ENCODE peak calls at places on chromosomes 16 and 17, in nine cellular contexts. X is mucosa of descending colon, D is lung, Q is cardiac fibroblast, F is epithelial cell of esophagus, N is cardiac muscle cell, I is fibroblast of pulmonary artery, H is suprapubic skin, M is psoas muscle. E is an unnamed sample.

GRCh38 chr16:86118467-86119307 is 219.7 kb downstream of the IRF8 start:
- DNase-seq in H (no peak), D (no peak), Q (no peak), N (no peak), M (no peak), I (no peak), X (no peak), F (no peak), E (no peak)

GRCh38 chr16:12144355-12144754 is 167.8 kb downstream of the SNX29 start:
- DNase-seq in N (no peak), F (no peak), X (no peak), Q (no peak), I (no peak), M (no peak), H (no peak), D (no peak), E (no peak)

GRCh38 chr16:12545292-12545610 is 258.4 kb downstream of the CPPED1 start:
- DNase-seq in Q (no peak), X (no peak), I (no peak), F (no peak), H (no peak), M (no peak), N (no peak), D (no peak), E (no peak)

GRCh38 chr16:81678326-81679095 is 100.6 kb upstream of the PLCG2 start:
- DNase-seq in H (no peak), Q (no peak), D (no peak), X (no peak), M (no peak), I (no peak), N (no peak), F (no peak), E (no peak)

GRCh38 chr17:41559548-41559947 is 12.3 kb downstream of the KRT9 start:
- DNase-seq in Q (no peak), N (no peak), D (no peak), H (no peak), F (peak), X (no peak), M (no peak), I (no peak), E (no peak)

GRCh38 chr17:4850236-4850635 is 17.1 kb downstream of the MINK1 start:
- DNase-seq in X (no peak), M (no peak), D (no peak), Q (no peak), F (peak), I (no peak), N (no peak), H (no peak), E (no peak)

GRCh38 chr17:17032131-17032692 is 10.0 kb upstream of the MPRIP start:
- DNase-seq in I (peak), M (peak), X (peak), N (no peak), F (peak), H (no peak), D (no peak), Q (peak), E (peak)

GRCh38 chr17:38747385-38748328 is 479 bp downstream of the PCGF2 start:
- DNase-seq in F (no peak), Q (peak), D (no peak), N (peak), M (peak), X (peak), I (no peak), H (no peak), E (no peak)

GRCh38 chr16:79175286-79176057 is 425.1 kb downstream of the MAF start:
- DNase-seq in F (no peak), N (no peak), H (no peak), D (no peak), X (no peak), Q (no peak), M (no peak), I (no peak), E (no peak)

GRCh38 chr17:77383613-77384608 is 243.1 kb downstream of the SEC14L1 start:
- DNase-seq in I (no peak), N (no peak), H (no peak), M (peak), X (no peak), Q (no peak), F (peak), D (no peak), E (no peak)

GRCh38 chr17:19338031-19338990 is 24.2 kb downstream of the B9D1 start:
- DNase-seq in D (peak), F (peak), M (peak), N (peak), Q (peak), I (peak), H (no peak), X (no peak), E (no peak)

GRCh38 chr16:61295311-61295710 is 740.9 kb downstream of the CDH8 start:
- DNase-seq in M (no peak), Q (no peak), H (no peak), F (peak), N (no peak), I (no peak), X (no peak), D (no peak), E (no peak)

GRCh38 chr16:17259751-17260270 is 210.9 kb downstream of the XYLT1 start:
- DNase-seq in Q (no peak), H (no peak), D (no peak), M (no peak), I (no peak), F (no peak), X (no peak), N (no peak), E (no peak)

GRCh38 chr17:31190351-31190750 is 95.6 kb downstream of the NF1 start:
- DNase-seq in I (no peak), Q (no peak), H (no peak), N (no peak), F (peak), X (no peak), D (no peak), M (no peak), E (no peak)

GRCh38 chr16:4275861-4276260 is 3.0 kb upstream of the TFAP4 start:
- DNase-seq in I (no peak), M (no peak), D (no peak), F (no peak), H (no peak), N (no peak), Q (no peak), X (no peak), E (no peak)

GRCh38 chr16:52128407-52128806 is 418.5 kb downstream of the TOX3 start:
- DNase-seq in Q (no peak), F (no peak), X (no peak), M (no peak), D (no peak), H (no peak), N (no peak), I (no peak), E (no peak)

GRCh38 chr17:12709063-12709462 is 43.4 kb downstream of the MYOCD start:
- DNase-seq in M (no peak), Q (no peak), N (no peak), D (no peak), F (no peak), X (no peak), H (no peak), I (no peak), E (no peak)

GRCh38 chr17:75152971-75153853 is 1.1 kb downstream of the JPT1 start:
- DNase-seq in Q (peak), H (peak), I (peak), D (no peak), F (peak), M (peak), X (peak), N (peak), E (peak)

GRCh38 chr17:72934927-72935326 is 157.6 kb downstream of the SLC39A11 start:
- DNase-seq in X (no peak), I (no peak), H (no peak), F (no peak), N (no peak), Q (no peak), M (no peak), D (no peak), E (no peak)

GRCh38 chr17:72940511-72940910 is 152.0 kb downstream of the SLC39A11 start:
- DNase-seq in X (no peak), I (no peak), D (no peak), N (no peak), M (no peak), H (no peak), F (no peak), Q (no peak), E (no peak)

GRCh38 chr17:72937687-72938086 is 154.8 kb downstream of the SLC39A11 start:
- DNase-seq in H (no peak), M (no peak), Q (peak), X (no peak), N (no peak), F (no peak), D (no peak), I (no peak), E (no peak)

GRCh38 chr17:72931635-72932034 is 160.9 kb downstream of the SLC39A11 start:
- DNase-seq in Q (no peak), F (no peak), H (no peak), N (no peak), X (no peak), D (no peak), M (no peak), I (no peak), E (no peak)

DNA sequence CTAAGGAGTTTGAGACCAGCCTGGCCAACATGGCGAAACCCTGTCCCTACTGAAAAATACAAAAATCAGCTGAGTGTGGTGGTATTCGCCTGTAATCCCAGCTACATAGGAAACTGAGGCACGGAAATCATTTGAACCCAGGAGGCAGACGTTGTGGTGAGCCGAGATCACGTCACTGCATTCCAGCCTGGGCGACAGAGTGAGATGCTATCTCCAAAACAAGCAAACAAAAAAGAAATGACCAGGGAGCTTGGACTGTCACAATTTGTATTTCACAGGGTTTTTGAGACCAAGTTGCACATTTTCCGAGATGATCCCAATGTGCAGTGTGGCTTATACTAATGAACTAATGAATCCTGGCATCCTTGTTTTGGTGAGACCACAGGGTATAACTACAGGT is 156.5 kb downstream of the SLC39A11 start:
- DNase-seq in M (no peak), F (no peak), I (no peak), Q (no peak), N (no peak), X (no peak), H (no peak), D (no peak), E (no peak)
- H3K4me3 ChIP-seq in M (no peak), F (no peak), I (no peak), Q (no peak), N (no peak), X (no peak), H (no peak), D (no peak), E (no peak)

DNA sequence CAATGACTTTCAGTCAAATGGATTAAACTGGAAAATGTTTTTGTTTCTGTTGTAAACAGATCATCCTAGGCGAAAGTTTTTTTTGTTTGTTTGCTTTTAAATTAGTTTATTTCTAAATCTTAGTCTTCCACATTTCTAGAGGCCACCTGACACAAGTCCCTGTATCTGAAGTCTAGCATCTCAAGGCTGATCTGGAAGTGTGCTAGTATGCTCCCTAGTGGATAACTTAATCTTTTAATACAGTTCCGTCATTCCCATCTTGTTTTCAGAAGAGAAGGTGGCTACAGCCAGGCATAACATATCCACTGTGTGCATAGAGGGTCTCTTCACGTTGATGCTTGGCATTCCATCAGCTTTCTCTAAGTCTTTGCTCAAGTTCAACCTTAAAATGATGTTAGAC is 7.6 kb downstream of the IFT20 start:
- DNase-seq in X (no peak), H (no peak), D (no peak), M (no peak), N (no peak), Q (no peak), I (no peak), F (no peak), E (peak)
- TF ChIP-seq CTCF in X (no peak), H (no peak), D (no peak), M (no peak), N (no peak), Q (no peak), I (no peak), F (peak), E (peak)

GRCh38 chr17:39801055-39801454 is 63.1 kb downstream of the IKZF3 start:
- DNase-seq in N (no peak), I (no peak), X (no peak), F (no peak), H (no peak), M (no peak), Q (no peak), D (no peak), E (no peak)
- H3K4me3 ChIP-seq in N (no peak), I (no peak), X (no peak), F (no peak), H (no peak), M (no peak), Q (no peak), D (no peak), E (no peak)

GRCh38 chr17:51487947-51488346 is 227.6 kb downstream of the UTP18 start:
- DNase-seq in M (no peak), D (no peak), N (peak), F (peak), X (no peak), H (no peak), I (no peak), Q (no peak), E (no peak)
- TF ChIP-seq CTCF in M (no peak), D (no peak), N (no peak), F (peak), X (no peak), H (no peak), I (peak), Q (no peak), E (no peak)

GRCh38 chr17:58001461-58002124 is 5.5 kb downstream of the SRSF1 start:
- DNase-seq in I (no peak), Q (no peak), N (no peak), M (no peak), F (no peak), X (no peak), D (no peak), H (no peak), E (no peak)

GRCh38 chr17:58002558-58002957 is 4.5 kb downstream of the SRSF1 start:
- DNase-seq in M (no peak), N (no peak), I (no peak), D (no peak), H (no peak), F (no peak), Q (no peak), X (no peak), E (no peak)

GRCh38 chr17:58004060-58004459 is 3.0 kb downstream of the SRSF1 start:
- DNase-seq in Q (no peak), D (no peak), H (no peak), F (no peak), M (no peak), N (no peak), I (no peak), X (no peak), E (no peak)

GRCh38 chr17:58002154-58002553 is 4.9 kb downstream of the SRSF1 start:
- DNase-seq in N (no peak), D (no peak), H (no peak), I (no peak), M (no peak), F (no peak), X (no peak), Q (no peak), E (no peak)

DNA sequence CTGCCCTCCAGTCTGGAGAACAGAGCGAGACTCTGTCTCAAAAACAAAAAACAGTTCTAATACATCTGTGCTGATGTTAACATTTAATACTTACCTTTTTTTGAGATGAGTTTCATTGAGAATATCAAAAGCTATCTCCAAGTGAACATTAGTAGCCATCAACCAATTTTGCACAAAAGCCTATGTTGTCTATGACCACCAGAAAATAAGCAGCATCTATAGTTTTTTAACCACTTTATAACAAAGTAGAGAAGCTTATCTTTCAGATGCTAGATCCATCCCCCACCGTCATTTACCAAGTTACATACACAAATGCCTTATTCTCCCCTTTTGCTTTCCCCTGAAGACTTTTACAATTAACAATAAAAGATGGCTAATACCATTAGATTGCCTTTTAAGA is 4.1 kb downstream of the SRSF1 start:
- DNase-seq in H (no peak), F (no peak), D (no peak), X (no peak), M (no peak), Q (no peak), N (no peak), I (no peak), E (no peak)
- H3K4me3 ChIP-seq in H (no peak), F (no peak), D (no peak), X (no peak), M (peak), Q (no peak), N (no peak), I (no peak), E (no peak)

GRCh38 chr17:81961087-81961514 is at the start of gene NOTUM:
- DNase-seq in N (peak), H (no peak), Q (peak), F (no peak), I (peak), X (no peak), M (peak), D (no peak), E (no peak)
- TF ChIP-seq CTCF in N (peak), H (no peak), Q (peak), F (no peak), I (no peak), X (no peak), M (peak), D (no peak), E (peak)

GRCh38 chr17:45423304-45423703 is 9.4 kb downstream of the ARHGAP27 start:
- DNase-seq in Q (no peak), F (no peak), X (no peak), M (peak), H (no peak), N (no peak), D (no peak), I (no peak), E (no peak)

GRCh38 chr17:45425984-45426413 is 6.7 kb downstream of the ARHGAP27 start:
- DNase-seq in I (no peak), D (no peak), N (no peak), X (no peak), F (no peak), Q (no peak), M (no peak), H (no peak), E (no peak)

GRCh38 chr17:45425125-45425983 is 7.3 kb downstream of the ARHGAP27 start:
- DNase-seq in M (peak), Q (peak), I (peak), N (peak), F (peak), D (peak), X (peak), H (no peak), E (peak)

GRCh38 chr17:45424769-45425124 is 7.9 kb downstream of the ARHGAP27 start:
- DNase-seq in F (no peak), N (no peak), I (no peak), X (no peak), H (no peak), D (no peak), Q (no peak), M (peak), E (no peak)

GRCh38 chr17:45423936-45424335 is 8.7 kb downstream of the ARHGAP27 start:
- DNase-seq in I (no peak), X (no peak), F (no peak), Q (no peak), N (no peak), D (no peak), M (no peak), H (no peak), E (no peak)
- H3K4me3 ChIP-seq in I (no peak), X (no peak), F (no peak), Q (no peak), N (no peak), D (no peak), M (no peak), H (no peak), E (no peak)

DNA sequence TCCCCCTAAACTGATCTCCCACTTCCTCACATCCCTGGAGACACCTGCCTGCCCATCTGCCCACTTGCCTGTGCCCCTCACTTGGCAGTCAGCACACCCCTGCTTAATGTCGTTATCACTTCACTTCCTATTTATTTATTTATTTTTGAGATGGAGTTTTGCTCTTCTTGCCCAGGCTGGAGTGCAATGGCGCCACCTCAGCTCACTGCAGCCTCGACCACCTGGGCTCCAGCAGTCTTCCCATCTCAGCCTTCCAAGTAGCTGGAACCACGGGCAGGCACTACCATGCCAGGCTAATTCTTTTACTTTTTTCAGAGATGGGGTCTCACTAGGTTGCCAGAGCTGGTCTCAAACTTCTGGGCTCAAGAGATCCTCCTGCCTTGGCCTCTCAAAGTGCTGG is 23.5 kb upstream of the PHOSPHO1 start:
- DNase-seq in Q (no peak), N (no peak), X (no peak), M (no peak), D (no peak), H (no peak), F (no peak), I (no peak), E (no peak)
- TF ChIP-seq CTCF in Q (no peak), N (no peak), X (no peak), M (no peak), D (no peak), H (no peak), F (no peak), I (no peak), E (no peak)